ENCODE peak calls at places on chromosomes 5 and 9, in eight cellular contexts. One of them, this sample, is unnamed.

GRCh38 chr9:107280543-107280942 is 2.5 kb upstream of the RAD23B start:
- DNase-seq in activated CD4-positive, alpha-beta T cell treated with anti-CD3 and anti-CD28 coated beads, Interleukin-2, amount 50 U/mL, for 4 hours: no peak
- DNase-seq in Peyer's patch: no peak
- DNase-seq in cardiac septum: no peak
- DNase-seq in Caco-2: peak
- DNase-seq in RKO: no peak
- DNase-seq in GM20000: no peak
- DNase-seq in tibial nerve: no peak
- DNase-seq in this sample: no peak

GRCh38 chr5:110815916-110816605 is 77.3 kb downstream of the SLC25A46 start:
- DNase-seq in cardiac septum: no peak
- DNase-seq in Peyer's patch: no peak
- DNase-seq in RKO: no peak
- DNase-seq in tibial nerve: no peak
- DNase-seq in activated CD4-positive, alpha-beta T cell treated with anti-CD3 and anti-CD28 coated beads, Interleukin-2, amount 50 U/mL, for 4 hours: no peak
- DNase-seq in Caco-2: no peak
- DNase-seq in GM20000: no peak
- DNase-seq in this sample: no peak

GRCh38 chr9:115808695-115809094 is 344.9 kb upstream of the PAPPA start:
- DNase-seq in Caco-2: no peak
- DNase-seq in activated CD4-positive, alpha-beta T cell treated with anti-CD3 and anti-CD28 coated beads, Interleukin-2, amount 50 U/mL, for 4 hours: no peak
- DNase-seq in RKO: no peak
- DNase-seq in Peyer's patch: no peak
- DNase-seq in cardiac septum: no peak
- DNase-seq in tibial nerve: no peak
- DNase-seq in GM20000: no peak
- DNase-seq in this sample: peak

GRCh38 chr9:613771-614347 is 227.6 kb upstream of the DMRT1 start:
- DNase-seq in Peyer's patch: peak
- DNase-seq in cardiac septum: peak
- DNase-seq in GM20000: peak
- DNase-seq in tibial nerve: peak
- DNase-seq in activated CD4-positive, alpha-beta T cell treated with anti-CD3 and anti-CD28 coated beads, Interleukin-2, amount 50 U/mL, for 4 hours: no peak
- DNase-seq in Caco-2: peak
- DNase-seq in RKO: peak
- DNase-seq in this sample: peak

GRCh38 chr9:69546265-69546664 is 125.9 kb downstream of the APBA1 start:
- DNase-seq in tibial nerve: no peak
- DNase-seq in GM20000: no peak
- DNase-seq in RKO: peak
- DNase-seq in activated CD4-positive, alpha-beta T cell treated with anti-CD3 and anti-CD28 coated beads, Interleukin-2, amount 50 U/mL, for 4 hours: no peak
- DNase-seq in cardiac septum: no peak
- DNase-seq in Peyer's patch: no peak
- DNase-seq in Caco-2: no peak
- DNase-seq in this sample: no peak

GRCh38 chr5:125372694-125373621 is 626.5 kb upstream of the ZNF608 start:
- DNase-seq in Caco-2: no peak
- DNase-seq in tibial nerve: no peak
- DNase-seq in cardiac septum: no peak
- DNase-seq in activated CD4-positive, alpha-beta T cell treated with anti-CD3 and anti-CD28 coated beads, Interleukin-2, amount 50 U/mL, for 4 hours: no peak
- DNase-seq in Peyer's patch: no peak
- DNase-seq in GM20000: no peak
- DNase-seq in RKO: no peak
- DNase-seq in this sample: no peak

GRCh38 chr5:153623906-153624765 is 133.7 kb downstream of the GRIA1 start:
- DNase-seq in RKO: peak
- DNase-seq in Caco-2: no peak
- DNase-seq in GM20000: no peak
- DNase-seq in tibial nerve: no peak
- DNase-seq in cardiac septum: no peak
- DNase-seq in Peyer's patch: no peak
- DNase-seq in activated CD4-positive, alpha-beta T cell treated with anti-CD3 and anti-CD28 coated beads, Interleukin-2, amount 50 U/mL, for 4 hours: no peak
- DNase-seq in this sample: no peak

GRCh38 chr9:133428579-133429215 is 6.5 kb downstream of the ADAMTS13 start:
- DNase-seq in cardiac septum: no peak
- DNase-seq in Caco-2: peak
- DNase-seq in GM20000: peak
- DNase-seq in RKO: no peak
- DNase-seq in Peyer's patch: no peak
- DNase-seq in tibial nerve: no peak
- DNase-seq in activated CD4-positive, alpha-beta T cell treated with anti-CD3 and anti-CD28 coated beads, Interleukin-2, amount 50 U/mL, for 4 hours: no peak
- DNase-seq in this sample: no peak

GRCh38 chr5:171984748-171985419 is 21.6 kb downstream of the FBXW11 start:
- DNase-seq in Peyer's patch: no peak
- DNase-seq in activated CD4-positive, alpha-beta T cell treated with anti-CD3 and anti-CD28 coated beads, Interleukin-2, amount 50 U/mL, for 4 hours: no peak
- DNase-seq in Caco-2: no peak
- DNase-seq in GM20000: no peak
- DNase-seq in RKO: peak
- DNase-seq in tibial nerve: no peak
- DNase-seq in cardiac septum: no peak
- DNase-seq in this sample: no peak

GRCh38 chr9:117704597-117704996 is 394 bp downstream of the TLR4 start:
- DNase-seq in GM20000: no peak
- DNase-seq in Peyer's patch: no peak
- DNase-seq in Caco-2: no peak
- DNase-seq in RKO: no peak
- DNase-seq in activated CD4-positive, alpha-beta T cell treated with anti-CD3 and anti-CD28 coated beads, Interleukin-2, amount 50 U/mL, for 4 hours: no peak
- DNase-seq in tibial nerve: no peak
- DNase-seq in cardiac septum: no peak
- DNase-seq in this sample: no peak

GRCh38 chr9:8802242-8802641 is 1002.7 kb upstream of the DMAC1 start:
- DNase-seq in RKO: no peak
- DNase-seq in activated CD4-positive, alpha-beta T cell treated with anti-CD3 and anti-CD28 coated beads, Interleukin-2, amount 50 U/mL, for 4 hours: no peak
- DNase-seq in cardiac septum: no peak
- DNase-seq in Caco-2: no peak
- DNase-seq in Peyer's patch: no peak
- DNase-seq in tibial nerve: no peak
- DNase-seq in GM20000: no peak
- DNase-seq in this sample: no peak

GRCh38 chr5:89236900-89237299 is 353.9 kb upstream of the MEF2C start:
- DNase-seq in cardiac septum: no peak
- DNase-seq in activated CD4-positive, alpha-beta T cell treated with anti-CD3 and anti-CD28 coated beads, Interleukin-2, amount 50 U/mL, for 4 hours: no peak
- DNase-seq in tibial nerve: no peak
- DNase-seq in RKO: no peak
- DNase-seq in GM20000: no peak
- DNase-seq in Caco-2: no peak
- DNase-seq in Peyer's patch: no peak
- DNase-seq in this sample: no peak

GRCh38 chr5:92380069-92380770 is 997.1 kb upstream of the ARRDC3 start:
- DNase-seq in GM20000: no peak
- DNase-seq in Peyer's patch: no peak
- DNase-seq in RKO: no peak
- DNase-seq in cardiac septum: no peak
- DNase-seq in tibial nerve: no peak
- DNase-seq in Caco-2: no peak
- DNase-seq in activated CD4-positive, alpha-beta T cell treated with anti-CD3 and anti-CD28 coated beads, Interleukin-2, amount 50 U/mL, for 4 hours: no peak
- DNase-seq in this sample: no peak

GRCh38 chr5:80941496-80941895 is 18.7 kb upstream of the RASGRF2 start:
- DNase-seq in Peyer's patch: no peak
- DNase-seq in Caco-2: no peak
- DNase-seq in tibial nerve: no peak
- DNase-seq in GM20000: no peak
- DNase-seq in RKO: no peak
- DNase-seq in cardiac septum: no peak
- DNase-seq in activated CD4-positive, alpha-beta T cell treated with anti-CD3 and anti-CD28 coated beads, Interleukin-2, amount 50 U/mL, for 4 hours: no peak
- DNase-seq in this sample: no peak

GRCh38 chr9:135814421-135814820 is 92.9 kb downstream of the CAMSAP1 start:
- DNase-seq in cardiac septum: peak
- DNase-seq in tibial nerve: no peak
- DNase-seq in Caco-2: no peak
- DNase-seq in RKO: no peak
- DNase-seq in activated CD4-positive, alpha-beta T cell treated with anti-CD3 and anti-CD28 coated beads, Interleukin-2, amount 50 U/mL, for 4 hours: no peak
- DNase-seq in Peyer's patch: no peak
- DNase-seq in GM20000: no peak
- DNase-seq in this sample: no peak

GRCh38 chr5:100827481-100827889 is 75.6 kb downstream of the ST8SIA4 start:
- DNase-seq in tibial nerve: no peak
- DNase-seq in cardiac septum: no peak
- DNase-seq in Peyer's patch: peak
- DNase-seq in Caco-2: peak
- DNase-seq in activated CD4-positive, alpha-beta T cell treated with anti-CD3 and anti-CD28 coated beads, Interleukin-2, amount 50 U/mL, for 4 hours: no peak
- DNase-seq in RKO: peak
- DNase-seq in GM20000: no peak
- DNase-seq in this sample: no peak

GRCh38 chr9:38159599-38159998 is 90.6 kb upstream of the SHB start:
- DNase-seq in cardiac septum: no peak
- DNase-seq in Peyer's patch: no peak
- DNase-seq in activated CD4-positive, alpha-beta T cell treated with anti-CD3 and anti-CD28 coated beads, Interleukin-2, amount 50 U/mL, for 4 hours: no peak
- DNase-seq in RKO: no peak
- DNase-seq in GM20000: no peak
- DNase-seq in tibial nerve: no peak
- DNase-seq in Caco-2: no peak
- DNase-seq in this sample: no peak

GRCh38 chr9:127053908-127054307 is 68.5 kb downstream of the ANGPTL2 start:
- DNase-seq in activated CD4-positive, alpha-beta T cell treated with anti-CD3 and anti-CD28 coated beads, Interleukin-2, amount 50 U/mL, for 4 hours: no peak
- DNase-seq in Caco-2: no peak
- DNase-seq in cardiac septum: peak
- DNase-seq in tibial nerve: no peak
- DNase-seq in Peyer's patch: no peak
- DNase-seq in RKO: no peak
- DNase-seq in GM20000: no peak
- DNase-seq in this sample: no peak

This sample was measured in RWPE2.